ENCODE peak calls at places on chromosomes 3 and 15, in seven cellular contexts. Q is astrocyte of the spinal cord; O is mesendoderm; Y is neural progenitor cell; Z is tibial artery; J is right cardiac atrium; H is CD8-positive, alpha-beta memory T cell. F is an unnamed sample.

GRCh38 chr3:42117175-42118008 is 26.2 kb downstream of the TRAK1 start:
- DNase-seq in H (peak), Q (peak), Z (peak), J (peak), O (peak), Y (peak), F (peak)

GRCh38 chr15:29132786-29133185 is 136.8 kb downstream of the NSMCE3 start:
- DNase-seq in Y (no peak), O (no peak), H (no peak), Z (no peak), Q (no peak), J (no peak), F (no peak)

GRCh38 chr3:180329187-180329586 is 272.8 kb upstream of the TTC14 start:
- DNase-seq in O (no peak), H (no peak), Z (no peak), J (no peak), Q (no peak), Y (no peak), F (no peak)

GRCh38 chr3:137763594-137763938 is 549 bp upstream of the SOX14 start:
- DNase-seq in O (peak), J (no peak), H (no peak), Z (no peak), Q (no peak), Y (peak), F (no peak)

GRCh38 chr3:139198929-139199328 is 144.9 kb upstream of the MRPS22 start:
- DNase-seq in Y (no peak), J (no peak), Z (no peak), Q (no peak), O (no peak), H (no peak), F (no peak)

GRCh38 chr3:80785475-80785874 is 976.0 kb downstream of the GBE1 start:
- DNase-seq in J (no peak), O (peak), Q (no peak), Z (no peak), H (no peak), Y (peak), F (no peak)

GRCh38 chr3:196868297-196868661 is 559 bp downstream of the SENP5 start:
- DNase-seq in Z (no peak), Q (no peak), H (no peak), Y (peak), J (no peak), O (peak), F (peak)

GRCh38 chr3:123295171-123295900 is 93.6 kb downstream of the SEC22A start:
- DNase-seq in Q (no peak), Z (no peak), Y (no peak), J (no peak), H (no peak), O (peak), F (no peak)

GRCh38 chr3:156788846-156789245 is 37.3 kb upstream of the LEKR1 start:
- DNase-seq in Z (no peak), J (no peak), H (no peak), Y (no peak), O (no peak), Q (no peak), F (no peak)

GRCh38 chr15:79003896-79004295 is 59.0 kb upstream of the CTSH start:
- DNase-seq in Y (no peak), Z (no peak), O (no peak), H (no peak), J (no peak), Q (no peak), F (no peak)

GRCh38 chr3:169863458-169863899 is 6.3 kb downstream of the LRRC31 start:
- DNase-seq in O (peak), J (peak), Q (peak), H (peak), Y (peak), Z (peak), F (peak)

GRCh38 chr3:124360140-124360539 is 368.2 kb upstream of the ROPN1 start:
- DNase-seq in O (no peak), Q (no peak), H (no peak), Y (no peak), J (no peak), Z (no peak), F (no peak)

GRCh38 chr3:29440321-29441019 is 159.6 kb downstream of the RBMS3 start:
- DNase-seq in H (no peak), J (peak), Q (peak), O (peak), Z (no peak), Y (peak), F (no peak)

GRCh38 chr3:51544011-51544775 is 5.7 kb downstream of the RAD54L2 start:
- DNase-seq in H (no peak), J (no peak), Q (no peak), Y (peak), O (peak), Z (no peak), F (peak)

GRCh38 chr3:195570912-195571311 is 12.8 kb downstream of the APOD start:
- DNase-seq in O (no peak), H (no peak), Z (no peak), J (no peak), Q (no peak), Y (no peak), F (no peak)

GRCh38 chr3:188861847-188862740 is 309.7 kb upstream of the TPRG1 start:
- DNase-seq in Z (no peak), H (no peak), J (no peak), Q (peak), Y (no peak), O (no peak), F (peak)

GRCh38 chr3:113140876-113141275 is 70.5 kb upstream of the BOC start:
- DNase-seq in Y (no peak), Z (no peak), Q (peak), J (no peak), H (no peak), O (no peak), F (peak)

GRCh38 chr15:80502782-80503181 is 98.6 kb downstream of the ARNT2 start:
- DNase-seq in Z (peak), O (no peak), Q (no peak), H (no peak), J (peak), Y (no peak), F (peak)

GRCh38 chr3:7203969-7204847 is 343.3 kb downstream of the GRM7 start:
- DNase-seq in Q (no peak), J (no peak), Y (no peak), Z (no peak), H (no peak), O (no peak), F (no peak)

GRCh38 chr3:67044295-67044694 is 46.2 kb downstream of the KBTBD8 start:
- DNase-seq in Y (no peak), O (no peak), Z (no peak), H (no peak), Q (no peak), J (no peak), F (peak)

GRCh38 chr3:101695779-101696372 is 9.4 kb upstream of the RPL24 start:
- DNase-seq in J (no peak), Z (no peak), H (peak), O (peak), Y (peak), Q (peak), F (peak)

GRCh38 chr3:47283193-47283537 is 421 bp downstream of the KLHL18 start:
- DNase-seq in H (no peak), Z (no peak), O (peak), J (peak), Y (no peak), Q (peak), F (peak)

GRCh38 chr3:74561881-74562280 is 52.6 kb downstream of the CNTN3 start:
- DNase-seq in J (no peak), Z (no peak), Q (no peak), O (no peak), H (no peak), Y (no peak), F (peak)

GRCh38 chr15:66564136-66565041 is 1.4 kb downstream of the LCTL start:
- DNase-seq in H (no peak), Y (no peak), O (no peak), Q (no peak), Z (no peak), J (no peak), F (no peak)

GRCh38 chr3:177410734-177411133 is 213.5 kb upstream of the TBL1XR1 start:
- DNase-seq in H (peak), Q (no peak), O (no peak), Z (no peak), J (no peak), Y (no peak), F (no peak)

GRCh38 chr3:77179762-77180161 is 139.9 kb downstream of the ROBO2 start:
- DNase-seq in J (no peak), O (peak), Q (no peak), Z (no peak), H (no peak), Y (peak), F (no peak)

GRCh38 chr3:44184319-44184953 is 57.2 kb upstream of the TOPAZ1 start:
- DNase-seq in Z (peak), Q (no peak), O (no peak), J (no peak), H (no peak), Y (peak), F (no peak)

GRCh38 chr3:110017304-110017703 is 680.0 kb upstream of the DPPA4 start:
- DNase-seq in O (no peak), Q (no peak), Y (no peak), Z (no peak), H (no peak), J (no peak), F (no peak)

GRCh38 chr15:42091753-42092665 is 2.4 kb downstream of the PLA2G4D start:
- DNase-seq in O (peak), Z (no peak), Q (no peak), Y (peak), J (no peak), H (no peak), F (no peak)

GRCh38 chr3:136690611-136691010 is 61.6 kb downstream of the STAG1 start:
- DNase-seq in Y (no peak), Q (no peak), Z (no peak), J (no peak), H (no peak), O (no peak), F (no peak)

GRCh38 chr3:80052271-80052670 is 284.5 kb upstream of the ROBO1 start:
- DNase-seq in H (no peak), J (peak), O (no peak), Q (no peak), Y (no peak), Z (no peak), F (no peak)

GRCh38 chr15:25743160-25743908 is 119.8 kb downstream of the ATP10A start:
- DNase-seq in Y (no peak), O (no peak), J (no peak), Z (no peak), Q (no peak), H (no peak), F (no peak)

GRCh38 chr3:13544293-13544831 is 4.6 kb upstream of the FBLN2 start:
- DNase-seq in J (no peak), Z (no peak), Q (peak), Y (no peak), O (no peak), H (peak), F (peak)

GRCh38 chr3:158625881-158626280 is 18.4 kb upstream of the GFM1 start:
- DNase-seq in Z (no peak), J (no peak), H (no peak), Q (no peak), O (no peak), Y (no peak), F (no peak)
- H3K4me3 ChIP-seq in Z (no peak), J (no peak), H (no peak), Q (no peak), O (no peak), Y (no peak), F (no peak)

GRCh38 chr15:31485911-31486461 is 159.4 kb downstream of the KLF13 start:
- DNase-seq in Y (no peak), Q (no peak), Z (no peak), J (no peak), H (no peak), O (no peak), F (no peak)

GRCh38 chr15:31486506-31486905 is 159.9 kb downstream of the KLF13 start:
- DNase-seq in J (no peak), Q (no peak), H (no peak), Y (peak), Z (no peak), O (no peak), F (no peak)

GRCh38 chr15:31488437-31489204 is 162.0 kb downstream of the KLF13 start:
- DNase-seq in Z (peak), J (peak), H (peak), Q (peak), O (peak), Y (peak), F (peak)

GRCh38 chr15:31487811-31488436 is 161.3 kb downstream of the KLF13 start:
- DNase-seq in Q (no peak), O (no peak), J (no peak), Y (no peak), Z (no peak), H (no peak), F (no peak)

DNA sequence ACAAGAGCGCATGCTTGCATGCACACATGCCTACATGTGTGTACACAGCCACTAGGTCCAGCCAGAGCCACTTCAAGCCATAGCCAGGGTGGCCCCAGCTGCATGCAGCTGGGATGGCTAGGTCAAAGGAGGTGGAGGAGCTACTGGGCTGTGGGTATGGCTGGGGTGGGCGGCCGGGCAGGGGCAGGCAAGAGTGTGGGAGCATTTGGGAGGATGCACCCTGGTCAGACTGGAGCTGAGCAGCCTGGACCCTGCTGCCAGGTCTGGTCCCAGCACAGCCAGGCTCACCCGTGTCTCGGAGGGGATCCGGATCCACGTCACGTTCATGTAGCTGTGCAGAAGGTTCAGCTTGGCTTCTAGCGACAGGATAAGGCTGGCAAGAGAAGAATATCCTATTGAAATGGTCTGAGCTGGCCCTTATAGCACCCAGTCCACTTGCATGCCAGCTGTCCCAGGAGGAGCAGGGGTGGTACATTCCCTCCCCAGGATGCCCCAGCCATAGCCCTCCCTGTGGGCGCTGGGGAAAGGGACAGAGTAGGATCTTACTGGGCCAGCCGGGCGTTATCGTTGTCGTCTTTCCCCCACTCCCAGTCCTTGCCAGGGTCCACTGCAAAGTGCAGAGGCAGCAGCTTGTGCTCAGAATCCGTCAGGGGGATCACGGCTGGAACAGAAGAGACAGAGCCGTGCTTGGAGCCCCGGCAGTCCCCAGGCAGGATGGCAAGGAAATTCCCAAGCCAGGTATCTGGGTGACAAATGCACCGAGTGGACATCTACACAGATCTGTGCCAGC is 160.5 kb downstream of the KLF13 start:
- DNase-seq in Q (no peak), Z (no peak), J (no peak), Y (no peak), H (no peak), O (no peak), F (no peak)
- H3K4me3 ChIP-seq in Q (no peak), Z (no peak), J (no peak), Y (no peak), H (no peak), O (no peak), F (no peak)

GRCh38 chr3:172644258-172644657 is 66.6 kb downstream of the NCEH1 start:
- DNase-seq in Y (no peak), J (no peak), H (no peak), Z (no peak), O (no peak), Q (no peak), F (no peak)

GRCh38 chr3:172643780-172644179 is 67.1 kb downstream of the NCEH1 start:
- DNase-seq in O (no peak), Z (no peak), J (no peak), Y (no peak), H (no peak), Q (no peak), F (peak)

GRCh38 chr3:172646439-172647015 is 64.3 kb downstream of the NCEH1 start:
- DNase-seq in O (no peak), J (no peak), Y (no peak), H (no peak), Z (no peak), Q (peak), F (peak)

GRCh38 chr3:172640751-172641150 is 70.1 kb downstream of the NCEH1 start:
- DNase-seq in J (no peak), H (no peak), Y (no peak), O (no peak), Q (no peak), Z (no peak), F (no peak)

GRCh38 chr3:172641291-172641690 is 69.6 kb downstream of the NCEH1 start:
- DNase-seq in J (no peak), H (no peak), Q (no peak), Y (no peak), O (no peak), Z (no peak), F (no peak)
- H3K4me3 ChIP-seq in J (no peak), H (no peak), Q (no peak), Y (no peak), O (no peak), Z (no peak), F (no peak)

GRCh38 chr3:129604223-129604941 is 2.1 kb downstream of the PLXND1 start:
- DNase-seq in Y (no peak), J (peak), H (no peak), Q (no peak), Z (no peak), O (no peak), F (no peak)
- H3K4me3 ChIP-seq in Y (peak), J (peak), H (peak), Q (peak), Z (peak), O (peak), F (peak)

GRCh38 chr3:133047980-133048379 is 9.8 kb downstream of the TMEM108 start:
- DNase-seq in Q (no peak), O (no peak), H (no peak), Z (no peak), J (no peak), Y (no peak), F (no peak)
- H3K4me3 ChIP-seq in Q (no peak), O (no peak), H (no peak), Z (no peak), J (no peak), Y (no peak), F (no peak)

DNA sequence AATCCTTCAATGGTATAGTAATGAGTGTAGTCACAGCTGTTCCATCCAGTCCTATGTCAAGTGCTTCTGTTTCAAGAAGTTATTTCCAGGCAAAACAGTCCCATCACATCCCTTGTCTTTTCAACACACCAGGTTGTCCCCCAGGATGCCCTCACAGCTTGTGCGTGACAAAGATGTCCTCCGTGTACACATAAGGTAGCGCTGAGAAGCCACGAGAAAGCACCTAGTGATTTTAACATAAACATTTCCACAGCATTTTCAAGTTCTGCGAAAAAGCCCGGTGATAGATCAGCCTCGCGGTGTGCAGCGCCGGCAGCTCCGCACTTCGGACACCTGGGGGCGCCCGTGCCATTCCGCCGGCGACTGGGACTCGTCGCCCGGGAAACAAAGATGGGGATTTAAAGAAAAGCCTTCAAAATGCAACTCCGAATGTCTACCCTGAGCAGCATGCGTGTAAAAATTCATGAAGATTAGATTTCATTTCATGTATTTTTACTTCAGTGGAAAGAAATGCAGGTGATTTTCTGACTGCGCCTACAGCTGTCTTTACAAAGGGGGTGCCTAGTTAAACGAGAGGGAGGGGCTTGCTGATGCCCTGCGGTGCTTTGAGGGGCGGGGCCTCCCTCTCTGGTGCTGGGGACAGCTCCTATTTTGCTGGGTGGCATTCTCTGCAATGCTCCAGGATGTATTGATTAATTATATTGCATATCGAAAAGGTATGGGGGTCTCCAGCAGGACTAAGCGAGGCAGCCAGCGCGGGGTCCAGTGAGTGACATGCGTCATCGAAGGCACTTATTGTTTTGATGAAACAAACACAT is 49.9 kb downstream of the KY start:
- DNase-seq in Y (peak), J (peak), H (peak), O (peak), Q (peak), Z (peak), F (peak)
- H3K4me3 ChIP-seq in Y (peak), J (no peak), H (no peak), O (no peak), Q (peak), Z (peak), F (no peak)

GRCh38 chr3:120300971-120301370 is 15.9 kb upstream of the GPR156 start:
- DNase-seq in H (no peak), Y (no peak), J (no peak), O (no peak), Z (no peak), Q (no peak), F (no peak)

GRCh38 chr3:120298996-120299395 is 14.0 kb upstream of the GPR156 start:
- DNase-seq in Y (no peak), O (no peak), Z (no peak), Q (no peak), J (no peak), H (no peak), F (no peak)

GRCh38 chr3:120304569-120305090 is 19.6 kb upstream of the GPR156 start:
- DNase-seq in H (no peak), J (no peak), Z (no peak), O (no peak), Y (no peak), Q (no peak), F (no peak)

GRCh38 chr3:120299403-120299802 is 14.4 kb upstream of the GPR156 start:
- DNase-seq in Y (no peak), Q (no peak), H (no peak), Z (no peak), J (no peak), O (no peak), F (peak)

DNA sequence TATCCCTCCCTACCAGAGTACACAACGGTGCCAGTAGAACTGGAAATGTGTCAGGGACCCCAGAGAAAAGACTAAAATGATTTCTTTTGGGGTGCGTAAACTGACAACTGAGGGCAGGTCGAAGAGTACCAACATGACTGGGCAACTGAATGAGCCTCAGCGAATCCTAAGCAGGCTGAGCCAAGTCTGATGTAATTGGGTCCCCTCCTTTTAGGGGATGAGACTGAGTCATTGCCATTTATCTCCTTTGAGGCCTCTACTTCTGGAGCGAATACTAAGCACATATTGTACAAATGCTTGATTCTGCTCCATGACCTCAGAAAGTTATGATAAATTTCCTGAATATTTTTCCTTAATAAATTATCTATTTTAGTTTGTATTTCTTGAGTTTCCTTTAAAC is 17.3 kb upstream of the GPR156 start:
- DNase-seq in H (no peak), Z (peak), Q (no peak), J (peak), Y (no peak), O (peak), F (peak)
- H3K4me3 ChIP-seq in H (no peak), Z (no peak), Q (no peak), J (no peak), Y (no peak), O (no peak), F (no peak)

GRCh38 chr3:133750201-133750748 is 4.1 kb downstream of the TF start:
- DNase-seq in O (no peak), Y (no peak), J (peak), H (no peak), Q (no peak), Z (no peak), F (no peak)
- H3K4me3 ChIP-seq in O (no peak), Y (no peak), J (no peak), H (no peak), Q (no peak), Z (no peak), F (no peak)

F was measured in cardiac fibroblast.